ENCODE peak calls at places on chromosomes 13 and 19, in eight cellular contexts. H, A, Q, W, L, O, M and G are unnamed samples.

GRCh38 chr13:44212633-44213387 is 160.8 kb upstream of the SERP2 start:
- DNase-seq in H (no peak), A (no peak), Q (no peak), W (no peak), L (no peak), O (peak), M (no peak), G (peak)

GRCh38 chr13:45219938-45220375 is 19.1 kb upstream of the KCTD4 start:
- DNase-seq in H (no peak), A (peak), Q (no peak), W (no peak), L (no peak), O (peak), M (peak), G (peak)

GRCh38 chr19:47049307-47049700 is 880 bp upstream of the TMEM160 start:
- DNase-seq in H (peak), A (peak), Q (no peak), W (no peak), L (no peak), O (no peak), M (peak), G (peak)

GRCh38 chr13:45331981-45332830 is 8.8 kb downstream of the TPT1 start:
- DNase-seq in H (peak), A (peak), Q (no peak), W (no peak), L (no peak), O (peak), M (no peak), G (peak)

GRCh38 chr19:6023936-6024335 is 46.0 kb upstream of the RANBP3 start:
- DNase-seq in H (no peak), A (no peak), Q (no peak), W (no peak), L (no peak), O (no peak), M (no peak), G (no peak)

GRCh38 chr13:36685912-36686311 is 12.1 kb downstream of the SERTM1 start:
- DNase-seq in H (no peak), A (peak), Q (no peak), W (no peak), L (no peak), O (no peak), M (no peak), G (peak)

GRCh38 chr13:109494955-109495354 is 291.4 kb downstream of the IRS2 start:
- DNase-seq in H (peak), A (peak), Q (no peak), W (no peak), L (no peak), O (peak), M (no peak), G (peak)

GRCh38 chr19:17721821-17722220 is 2.5 kb downstream of the MAP1S start:
- DNase-seq in H (peak), A (peak), Q (no peak), W (no peak), L (no peak), O (no peak), M (no peak), G (peak)

GRCh38 chr13:43132228-43132627 is 108.8 kb downstream of the DNAJC15 start:
- DNase-seq in H (no peak), A (peak), Q (no peak), W (peak), L (no peak), O (peak), M (peak), G (peak)

GRCh38 chr19:15937771-15938170 is 3.4 kb upstream of the CYP4F11 start:
- DNase-seq in H (no peak), A (no peak), Q (no peak), W (no peak), L (no peak), O (no peak), M (no peak), G (no peak)

GRCh38 chr19:38376576-38376975 is 2.2 kb downstream of the PSMD8 start:
- DNase-seq in H (no peak), A (no peak), Q (no peak), W (no peak), L (no peak), O (no peak), M (no peak), G (no peak)

GRCh38 chr13:31063734-31064133 is 98.0 kb downstream of the HSPH1 start:
- DNase-seq in H (no peak), A (no peak), Q (no peak), W (no peak), L (no peak), O (no peak), M (no peak), G (no peak)

GRCh38 chr19:18417250-18418033 is 1.8 kb upstream of the SSBP4 start:
- DNase-seq in H (peak), A (peak), Q (peak), W (peak), L (no peak), O (peak), M (peak), G (peak)